ENCODE peak calls at places on chromosomes 3 and 15, in six cellular contexts. H is endodermal cell; Q is CD8-positive, alpha-beta memory T cell; X is HFF-Myc; J is AG09309; Z is naive thymus-derived CD4-positive, alpha-beta T cell. T is an unnamed sample.
A peak's percentile ranks its signal among the peaks of the same experiment; 100 is the strongest.

GRCh38 chr15:78212546-78213424 is 21.6 kb downstream of the ACSBG1 start:
- DNase-seq in H (peak; percentile 69), Q (no peak), X (peak; percentile 40), J (peak; percentile 7), Z (no peak), T (no peak)

GRCh38 chr15:80986487-80986886 is 3.1 kb downstream of the MESD start:
- DNase-seq in H (no peak), Q (no peak), X (no peak), J (no peak), Z (no peak), T (no peak)

GRCh38 chr15:87736401-87736800 is 520.1 kb downstream of the NTRK3 start:
- DNase-seq in H (no peak), Q (no peak), X (no peak), J (no peak), Z (no peak), T (peak; percentile 23)

GRCh38 chr3:197068077-197068476 is 38.5 kb upstream of the MELTF start:
- DNase-seq in H (no peak), Q (no peak), X (no peak), J (no peak), Z (no peak), T (no peak)

GRCh38 chr3:43161684-43162512 is 56.0 kb upstream of the POMGNT2 start:
- DNase-seq in H (peak; percentile 52), Q (no peak), X (no peak), J (peak; percentile 66), Z (peak; percentile 61), T (peak; percentile 37)

GRCh38 chr15:39127925-39128617 is 452.8 kb upstream of the THBS1 start:
- DNase-seq in H (peak; percentile 69), Q (no peak), X (peak; percentile 86), J (peak; percentile 97), Z (no peak), T (peak; percentile 86)

GRCh38 chr3:108088146-108088545 is 2.7 kb downstream of the CD47 start:
- DNase-seq in H (no peak), Q (no peak), X (no peak), J (no peak), Z (no peak), T (no peak)

GRCh38 chr15:27086146-27086545 is 115.2 kb downstream of the GABRG3 start:
- DNase-seq in H (no peak), Q (no peak), X (no peak), J (no peak), Z (no peak), T (no peak)

GRCh38 chr3:190585771-190586630 is 72.1 kb downstream of the IL1RAP start:
- DNase-seq in H (peak; percentile 73), Q (no peak), X (peak; percentile 63), J (peak; percentile 47), Z (no peak), T (peak; percentile 68)

GRCh38 chr3:5330152-5330810 is 142.8 kb downstream of the EDEM1 start:
- DNase-seq in H (no peak), Q (no peak), X (no peak), J (no peak), Z (no peak), T (peak; percentile 78)

GRCh38 chr15:86691091-86691490 is 611.4 kb downstream of the AGBL1 start:
- DNase-seq in H (no peak), Q (no peak), X (no peak), J (no peak), Z (no peak), T (no peak)

GRCh38 chr15:77419050-77419835 is 661 bp downstream of the PEAK1 start:
- DNase-seq in H (peak; percentile 80), Q (peak; percentile 14), X (no peak), J (no peak), Z (peak; percentile 17), T (no peak)

GRCh38 chr3:9912294-9912935 is 4.5 kb upstream of the IL17RC start:
- DNase-seq in H (no peak), Q (no peak), X (no peak), J (peak; percentile 53), Z (no peak), T (no peak)

GRCh38 chr15:38894260-38894948 is 329.8 kb upstream of the RASGRP1 start:
- DNase-seq in H (no peak), Q (no peak), X (peak; percentile 66), J (peak; percentile 96), Z (no peak), T (peak; percentile 78)

GRCh38 chr15:70523192-70523591 is 240.2 kb downstream of the UACA start:
- DNase-seq in H (peak; percentile 25), Q (no peak), X (no peak), J (no peak), Z (no peak), T (no peak)

GRCh38 chr3:61356678-61357077 is 105.4 kb upstream of the FHIT start:
- DNase-seq in H (no peak), Q (no peak), X (no peak), J (no peak), Z (no peak), T (no peak)

GRCh38 chr15:74855857-74856256 is 12.9 kb upstream of the ULK3 start:
- DNase-seq in H (no peak), Q (no peak), X (no peak), J (no peak), Z (no peak), T (no peak)

GRCh38 chr15:73368301-73369072 is at the start of gene HCN4:
- DNase-seq in H (peak; percentile 91), Q (no peak), X (no peak), J (no peak), Z (no peak), T (no peak)

GRCh38 chr15:72118400-72118978 is at the start of gene SENP8:
- DNase-seq in H (no peak), Q (no peak), X (no peak), J (no peak), Z (no peak), T (no peak)

GRCh38 chr15:98953000-98953776 is 54.4 kb downstream of the PGPEP1L start:
- DNase-seq in H (peak; percentile 59), Q (no peak), X (no peak), J (no peak), Z (no peak), T (no peak)

GRCh38 chr3:77835916-77836315 is 796.0 kb downstream of the ROBO2 start:
- DNase-seq in H (no peak), Q (no peak), X (no peak), J (peak; percentile 18), Z (no peak), T (no peak)

GRCh38 chr15:60086676-60087446 is 82.8 kb downstream of the FOXB1 start:
- DNase-seq in H (no peak), Q (no peak), X (no peak), J (no peak), Z (no peak), T (no peak)

GRCh38 chr3:181689546-181689945 is 22.2 kb upstream of the SOX2 start:
- DNase-seq in H (no peak), Q (no peak), X (no peak), J (no peak), Z (no peak), T (no peak)

GRCh38 chr15:25733856-25734679 is 129.1 kb downstream of the ATP10A start:
- DNase-seq in H (no peak), Q (no peak), X (no peak), J (no peak), Z (no peak), T (no peak)

GRCh38 chr3:185960518-185961288 is 22.9 kb upstream of the TRA2B start:
- DNase-seq in H (no peak), Q (no peak), X (no peak), J (no peak), Z (no peak), T (no peak)

GRCh38 chr3:146625117-146625775 is 20.1 kb upstream of the PLSCR5 start:
- DNase-seq in H (no peak), Q (no peak), X (no peak), J (no peak), Z (no peak), T (no peak)

GRCh38 chr3:52053307-52054304 is 2.8 kb downstream of the DUSP7 start:
- DNase-seq in H (peak; percentile 61), Q (no peak), X (no peak), J (no peak), Z (peak; percentile 26), T (no peak)
- H3K4me3 ChIP-seq in H (no peak overlapping the region), Q (peak overlapping the region; percentile 66), X (peak overlapping the region; percentile 99), J (peak overlapping the region; percentile 84), Z (peak overlapping the region; percentile 77), T (peak overlapping the region; percentile 88)

GRCh38 chr3:13552855-13553652 is 4.1 kb downstream of the FBLN2 start:
- DNase-seq in H (no peak), Q (no peak), X (no peak), J (no peak), Z (no peak), T (no peak)

GRCh38 chr3:13549513-13550256 is 760 bp downstream of the FBLN2 start:
- DNase-seq in H (no peak), Q (no peak), X (no peak), J (no peak), Z (no peak), T (no peak)

GRCh38 chr3:13550257-13550693 is 1.4 kb downstream of the FBLN2 start:
- DNase-seq in H (no peak), Q (no peak), X (no peak), J (no peak), Z (no peak), T (no peak)

GRCh38 chr3:13548696-13549512 is at the start of gene FBLN2:
- DNase-seq in H (peak; percentile 88), Q (no peak), X (no peak), J (no peak), Z (no peak), T (no peak)

GRCh38 chr3:13550791-13551360 is 2.0 kb downstream of the FBLN2 start:
- DNase-seq in H (no peak), Q (no peak), X (no peak), J (no peak), Z (no peak), T (no peak)
- H3K4me3 ChIP-seq in H (no peak overlapping the region), Q (no peak overlapping the region), X (peak overlapping the region; percentile 46), J (peak overlapping the region; percentile 36), Z (no peak overlapping the region), T (no peak overlapping the region)

DNA sequence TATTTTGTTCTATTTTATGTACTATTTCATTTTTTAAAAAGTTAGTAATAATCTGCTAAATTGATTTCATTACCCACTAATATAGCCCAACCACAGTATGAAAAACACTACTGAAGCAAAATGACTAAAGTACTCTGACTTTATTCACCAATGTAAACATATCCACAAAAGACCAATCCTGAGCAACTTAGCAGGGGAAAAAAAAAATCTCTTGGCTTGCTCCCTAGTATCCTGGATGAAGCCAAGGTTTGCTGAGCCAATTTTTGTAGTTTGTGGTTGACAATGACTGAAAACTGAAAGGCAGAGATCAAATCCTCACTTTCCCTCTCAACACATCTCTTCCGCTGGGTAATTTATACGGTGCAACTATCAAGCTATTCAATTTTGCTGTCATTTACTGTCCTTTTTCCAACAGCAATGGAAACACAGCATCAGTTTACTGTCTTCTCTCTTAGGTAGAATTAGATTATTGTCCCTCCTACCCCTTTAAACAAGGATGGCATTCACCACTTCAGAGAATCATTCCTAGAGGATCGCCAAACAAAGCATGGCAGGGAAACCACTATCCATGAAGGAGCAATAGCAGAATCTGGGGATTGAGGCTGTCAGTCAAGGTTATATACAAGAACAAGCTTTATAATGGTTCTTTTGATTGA is 149.7 kb downstream of the THRB start:
- DNase-seq in H (no peak), Q (no peak), X (no peak), J (no peak), Z (no peak), T (no peak)
- H3K4me3 ChIP-seq in H (no peak overlapping the region), Q (no peak overlapping the region), X (no peak overlapping the region), J (no peak overlapping the region), Z (no peak overlapping the region), T (no peak overlapping the region)

DNA sequence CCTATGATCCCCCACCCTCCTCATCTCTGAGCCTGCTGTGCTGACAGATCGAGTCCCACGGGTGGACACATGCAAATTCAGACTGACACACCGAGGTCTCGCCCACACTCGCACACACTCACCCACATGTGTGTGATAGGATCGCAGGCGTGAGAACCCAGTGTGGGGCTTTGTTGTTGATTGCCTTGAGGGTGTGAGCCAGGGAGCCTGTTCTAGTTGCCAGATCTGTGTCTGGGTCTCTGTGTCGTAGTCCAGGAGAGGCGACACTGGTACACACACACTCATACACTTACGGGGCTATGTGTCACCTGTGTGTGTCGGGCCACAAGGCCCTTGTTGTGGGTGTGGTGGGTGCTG is 2.0 kb downstream of the EPHB3 start:
- DNase-seq in H (peak; percentile 71), Q (no peak), X (no peak), J (no peak), Z (no peak), T (no peak)
- H3K4me3 ChIP-seq in H (peak overlapping the region; percentile 98), Q (no peak overlapping the region), X (peak overlapping the region; percentile 48), J (peak overlapping the region; percentile 84), Z (no peak overlapping the region), T (peak overlapping the region; percentile 67)